ENCODE peak calls at places on chromosomes 3 and 15, in five cellular contexts. X is ovary, F is A549, M is stomach, K is transverse colon. T is an unnamed sample. For H3K9me3, the result is how much of the 10 kb centered on the place peaks cover.

GRCh38 chr15:75167588-75168076 is 34.0 kb upstream of the C15orf39 start:
- DNase-seq in K (no peak), F (no peak), X (no peak), M (no peak), T (no peak)

GRCh38 chr3:83435173-83435572 is 1523.6 kb upstream of the CADM2 start:
- DNase-seq in F (no peak), M (no peak), K (no peak), X (no peak), T (no peak)

GRCh38 chr3:186432189-186432588 is 70.2 kb upstream of the DGKG start:
- DNase-seq in F (no peak), M (no peak), X (no peak), K (no peak), T (no peak)

GRCh38 chr3:103089758-103090157 is 654.9 kb downstream of the ZPLD1 start:
- DNase-seq in M (no peak), X (no peak), K (no peak), F (no peak), T (no peak)

GRCh38 chr3:181403876-181404660 is 307.7 kb upstream of the SOX2 start:
- DNase-seq in F (no peak), K (no peak), M (no peak), X (no peak), T (no peak)

GRCh38 chr15:67146875-67147381 is 81.5 kb downstream of the SMAD3 start:
- DNase-seq in F (peak), K (peak), X (no peak), M (no peak), T (no peak)

GRCh38 chr3:134363381-134363755 is 10.9 kb downstream of the AMOTL2 start:
- DNase-seq in X (no peak), F (no peak), K (no peak), M (no peak), T (peak)

GRCh38 chr3:74233091-74233490 is 381.4 kb downstream of the CNTN3 start:
- DNase-seq in K (no peak), X (no peak), M (no peak), F (no peak), T (no peak)

GRCh38 chr15:39025881-39026280 is 461.3 kb upstream of the RASGRP1 start:
- DNase-seq in M (no peak), F (no peak), K (no peak), X (no peak), T (no peak)

GRCh38 chr3:176568189-176568588 is 629.1 kb downstream of the TBL1XR1 start:
- DNase-seq in M (no peak), K (no peak), X (no peak), F (no peak), T (no peak)

GRCh38 chr3:5011555-5012256 is 32.5 kb downstream of the BHLHE40 start:
- DNase-seq in K (no peak), M (no peak), X (no peak), F (no peak), T (no peak)

GRCh38 chr15:76339302-76340197 is 3.0 kb downstream of the ISL2 start:
- DNase-seq in M (no peak), F (no peak), X (no peak), K (peak), T (no peak)

GRCh38 chr3:67916353-67916752 is 261.9 kb upstream of the SUCLG2 start:
- DNase-seq in F (no peak), M (no peak), K (no peak), X (no peak), T (no peak)

GRCh38 chr15:48397841-48398240 is 66.6 kb downstream of the DUT start:
- DNase-seq in X (peak), M (peak), K (no peak), F (no peak), T (no peak)

GRCh38 chr15:65285291-65286068 is 1.2 kb downstream of the PARP16 start:
- DNase-seq in K (no peak), F (no peak), X (no peak), M (no peak), T (no peak)

GRCh38 chr3:44326035-44326434 is 12.5 kb upstream of the TCAIM start:
- DNase-seq in F (no peak), X (no peak), K (no peak), M (no peak), T (no peak)

GRCh38 chr15:100869151-100869999 is 10.3 kb upstream of the ALDH1A3 start:
- DNase-seq in X (no peak), K (no peak), M (no peak), F (no peak), T (no peak)

GRCh38 chr3:160986060-160986459 is 119.1 kb downstream of the B3GALNT1 start:
- DNase-seq in X (no peak), K (no peak), F (no peak), M (no peak), T (no peak)

GRCh38 chr15:96067677-96068076 is 262.8 kb upstream of the NR2F2 start:
- DNase-seq in X (no peak), K (no peak), F (no peak), M (no peak), T (no peak)

GRCh38 chr3:40911928-40912327 is 287.4 kb upstream of the CTNNB1 start:
- DNase-seq in F (no peak), M (no peak), X (no peak), K (no peak), T (no peak)

GRCh38 chr3:110900583-110900982 is 171.0 kb upstream of the NECTIN3 start:
- DNase-seq in M (no peak), F (no peak), K (no peak), X (no peak), T (no peak)

GRCh38 chr3:13479332-13479581 is 849 bp upstream of the HDAC11 start:
- DNase-seq in K (no peak), F (peak), X (no peak), M (peak), T (no peak)

GRCh38 chr3:130711885-130712284 is 34.7 kb downstream of the PIK3R4 start:
- DNase-seq in X (no peak), M (no peak), F (no peak), K (no peak), T (no peak)

GRCh38 chr3:138781012-138781470 is 53.7 kb downstream of the PIK3CB start:
- DNase-seq in F (no peak), M (peak), K (no peak), X (no peak), T (no peak)

GRCh38 chr3:130259170-130259874 is 86.2 kb upstream of the COL6A5 start:
- DNase-seq in F (no peak), K (no peak), M (no peak), X (no peak), T (no peak)

GRCh38 chr3:51709675-51710074 is 2.8 kb downstream of the GRM2 start:
- DNase-seq in F (no peak), K (no peak), M (no peak), X (no peak), T (no peak)

GRCh38 chr3:45677045-45677436 is 12.2 kb upstream of the SACM1L start:
- DNase-seq in F (peak), X (peak), K (peak), M (no peak), T (no peak)

GRCh38 chr3:197487911-197488391 is 67.8 kb downstream of the BDH1 start:
- DNase-seq in F (peak), M (no peak), X (no peak), K (no peak), T (no peak)

GRCh38 chr3:52361893-52362292 is 45.8 kb downstream of the DNAH1 start:
- DNase-seq in M (no peak), K (no peak), X (no peak), F (no peak), T (no peak)

GRCh38 chr3:59737209-59737608 is 687.4 kb upstream of the CFAP20DC start:
- DNase-seq in M (no peak), K (no peak), F (no peak), X (no peak), T (no peak)

GRCh38 chr15:74958320-74958907 is 1.8 kb upstream of the RPP25 start:
- DNase-seq in M (peak), F (peak), X (no peak), K (peak), T (peak)

GRCh38 chr3:133112666-133113065 is 74.5 kb downstream of the TMEM108 start:
- DNase-seq in F (no peak), M (no peak), X (no peak), K (no peak), T (no peak)

DNA sequence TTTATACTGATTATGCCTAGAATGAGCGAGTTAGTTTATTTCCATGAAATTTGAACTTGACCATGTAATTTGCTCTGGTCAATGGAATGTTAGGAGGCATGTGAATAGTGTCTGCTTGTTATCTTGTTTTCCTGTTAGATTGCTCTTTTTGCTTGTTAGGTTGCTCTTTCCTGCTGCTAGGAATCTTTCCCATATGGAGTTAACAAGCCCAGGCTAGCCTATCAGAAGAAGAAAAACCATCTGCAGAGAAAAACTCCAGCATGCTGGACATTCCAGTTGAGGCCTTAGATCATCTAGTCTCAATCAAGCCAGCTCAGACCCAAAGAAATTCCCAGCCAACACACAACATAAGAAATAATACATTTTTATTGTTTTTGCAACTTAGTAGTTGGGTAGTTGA is 470.2 kb upstream of the AGTR1 start:
- DNase-seq in K (no peak), F (no peak), X (no peak), M (no peak), T (no peak)
- H3K4me3 ChIP-seq in K (no peak), F (no peak), X (no peak), M (no peak), T (no peak)

GRCh38 chr15:43828061-43828657 is 1.4 kb downstream of the WDR76 start:
- DNase-seq in K (no peak), X (no peak), F (no peak), M (no peak), T (no peak)

GRCh38 chr15:43826029-43826507 is 734 bp upstream of the WDR76 start:
- DNase-seq in F (no peak), X (no peak), K (no peak), M (no peak), T (no peak)

GRCh38 chr15:43821505-43821904 is 3.0 kb downstream of the MFAP1 start:
- DNase-seq in F (no peak), M (no peak), X (no peak), K (no peak), T (no peak)

GRCh38 chr15:43824302-43825246 is at the start of gene MFAP1:
- DNase-seq in K (peak), M (peak), X (peak), F (peak), T (peak)
- TF ChIP-seq EP300 in K (no peak), M (no peak), X (no peak), F (no peak), T (no peak)

GRCh38 chr3:963755-964154 is 129.1 kb upstream of the CNTN6 start:
- DNase-seq in M (no peak), F (no peak), K (no peak), X (no peak), T (no peak)

GRCh38 chr3:963255-963654 is 129.6 kb upstream of the CNTN6 start:
- DNase-seq in X (no peak), F (no peak), K (no peak), M (no peak), T (no peak)
- H3K9me3 ChIP-seq in X (under half), F (under half), K (under half), M (under half), T (under half)

DNA sequence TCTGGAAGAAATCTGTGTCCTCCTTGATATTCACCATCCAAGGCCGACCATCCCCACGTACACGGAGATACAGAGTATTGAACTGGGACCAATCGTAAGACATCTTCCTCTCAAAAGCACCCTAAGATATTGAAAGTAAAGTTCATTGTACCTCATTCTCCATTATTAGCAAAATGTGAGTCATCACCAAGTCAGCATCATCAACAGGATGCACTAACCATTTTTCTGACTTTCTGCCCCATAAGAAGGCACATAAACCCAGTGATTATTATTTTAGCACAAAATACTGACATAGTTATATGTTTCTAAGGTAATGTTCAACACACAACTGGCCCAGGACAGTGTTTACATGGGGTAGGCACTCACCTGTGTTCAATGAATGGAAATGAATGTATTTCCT is 7.4 kb downstream of the NDUFAF1 start:
- DNase-seq in F (no peak), M (no peak), K (no peak), X (no peak), T (no peak)
- H3K4me3 ChIP-seq in F (no peak), M (no peak), K (no peak), X (no peak), T (no peak)

GRCh38 chr15:31161990-31162389 is 60.5 kb upstream of the TRPM1 start:
- DNase-seq in K (no peak), M (no peak), F (no peak), X (no peak), T (no peak)
- TF ChIP-seq EP300 in K (no peak), M (no peak), F (no peak), X (no peak), T (no peak)

GRCh38 chr15:20409247-20409646 is 132.4 kb downstream of the GOLGA6L6 start:
- DNase-seq in K (no peak), M (no peak), F (no peak), X (no peak), T (no peak)
- H3K9me3 ChIP-seq in K (under half), M (under half), F (under half), X (under half), T (under half)

GRCh38 chr3:11224870-11225251 is 47.3 kb upstream of the ATG7 start:
- DNase-seq in X (no peak), F (no peak), M (no peak), K (no peak), T (no peak)
- H3K4me3 ChIP-seq in X (no peak), F (peak), M (peak), K (peak), T (peak)

GRCh38 chr15:85407421-85408269 is 27.2 kb downstream of the AKAP13 start:
- DNase-seq in K (no peak), X (peak), F (peak), M (no peak), T (no peak)
- TF ChIP-seq EP300 in K (no peak), X (no peak), F (no peak), M (no peak), T (no peak)

GRCh38 chr15:42548258-42549051 is at the start of the genes HAUS2 and LRRC57:
- DNase-seq in F (peak), K (peak), M (peak), X (peak), T (peak)
- H3K9me3 ChIP-seq in F (under half), K (under half), M (under half), X (under half), T (under half)

T was measured in suprapubic skin.